ENCODE peak calls at places on chromosome 2, in ten cellular contexts. One of them, this sample, is unnamed.
A peak's percentile ranks its signal among the peaks of the same experiment; 100 is the strongest.

GRCh38 chr2:185284696-185285095 is 453.9 kb upstream of the FSIP2 start:
- DNase-seq in endothelial cell of umbilical vein: no peak
- DNase-seq in RWPE2: no peak
- DNase-seq in vagina: no peak
- DNase-seq in heart right ventricle: no peak
- DNase-seq in IMR-90: no peak
- DNase-seq in heart left ventricle: no peak
- DNase-seq in BJ: no peak
- DNase-seq in kidney: no peak
- DNase-seq in cardiac muscle cell: no peak
- DNase-seq in this sample: no peak

GRCh38 chr2:62999905-63000304 is 50.7 kb upstream of the OTX1 start:
- DNase-seq in endothelial cell of umbilical vein: no peak
- DNase-seq in RWPE2: peak; percentile 66
- DNase-seq in vagina: no peak
- DNase-seq in heart right ventricle: peak; percentile 42
- DNase-seq in IMR-90: no peak
- DNase-seq in heart left ventricle: no peak
- DNase-seq in BJ: no peak
- DNase-seq in kidney: peak; percentile 36
- DNase-seq in cardiac muscle cell: peak; percentile 42
- DNase-seq in this sample: no peak

GRCh38 chr2:28232267-28232666 is 160.4 kb upstream of the FOSL2 start:
- DNase-seq in endothelial cell of umbilical vein: no peak
- DNase-seq in RWPE2: no peak
- DNase-seq in vagina: no peak
- DNase-seq in heart right ventricle: no peak
- DNase-seq in IMR-90: no peak
- DNase-seq in heart left ventricle: no peak
- DNase-seq in BJ: no peak
- DNase-seq in kidney: no peak
- DNase-seq in cardiac muscle cell: peak; percentile 43
- DNase-seq in this sample: no peak

GRCh38 chr2:70643715-70644114 is 90.1 kb upstream of the TGFA start:
- DNase-seq in endothelial cell of umbilical vein: peak; percentile 7
- DNase-seq in RWPE2: no peak
- DNase-seq in vagina: no peak
- DNase-seq in heart right ventricle: no peak
- DNase-seq in IMR-90: no peak
- DNase-seq in heart left ventricle: no peak
- DNase-seq in BJ: no peak
- DNase-seq in kidney: no peak
- DNase-seq in cardiac muscle cell: peak; percentile 14
- DNase-seq in this sample: no peak

GRCh38 chr2:65420712-65421431 is 11.5 kb downstream of the SPRED2 start:
- DNase-seq in endothelial cell of umbilical vein: peak; percentile 82
- DNase-seq in RWPE2: no peak
- DNase-seq in vagina: no peak
- DNase-seq in heart right ventricle: no peak
- DNase-seq in IMR-90: peak; percentile 80
- DNase-seq in heart left ventricle: no peak
- DNase-seq in BJ: no peak
- DNase-seq in kidney: no peak
- DNase-seq in cardiac muscle cell: peak; percentile 60
- DNase-seq in this sample: peak; percentile 65

GRCh38 chr2:132255714-132256113 is 94.0 kb upstream of the ANKRD30BL start:
- DNase-seq in endothelial cell of umbilical vein: no peak
- DNase-seq in RWPE2: no peak
- DNase-seq in vagina: no peak
- DNase-seq in heart right ventricle: no peak
- DNase-seq in IMR-90: no peak
- DNase-seq in heart left ventricle: no peak
- DNase-seq in BJ: no peak
- DNase-seq in kidney: no peak
- DNase-seq in cardiac muscle cell: no peak
- DNase-seq in this sample: no peak

GRCh38 chr2:39737661-39738060 is 41.4 kb downstream of the THUMPD2 start:
- DNase-seq in endothelial cell of umbilical vein: no peak
- DNase-seq in RWPE2: no peak
- DNase-seq in vagina: no peak
- DNase-seq in heart right ventricle: no peak
- DNase-seq in IMR-90: peak; percentile 93
- DNase-seq in heart left ventricle: no peak
- DNase-seq in BJ: no peak
- DNase-seq in kidney: no peak
- DNase-seq in cardiac muscle cell: peak; percentile 88
- DNase-seq in this sample: peak; percentile 91

GRCh38 chr2:208222351-208222750 is 32.5 kb downstream of the IDH1 start:
- DNase-seq in endothelial cell of umbilical vein: no peak
- DNase-seq in RWPE2: no peak
- DNase-seq in vagina: no peak
- DNase-seq in heart right ventricle: no peak
- DNase-seq in IMR-90: peak; percentile 27
- DNase-seq in heart left ventricle: no peak
- DNase-seq in BJ: no peak
- DNase-seq in kidney: no peak
- DNase-seq in cardiac muscle cell: no peak
- DNase-seq in this sample: peak; percentile 51

DNA sequence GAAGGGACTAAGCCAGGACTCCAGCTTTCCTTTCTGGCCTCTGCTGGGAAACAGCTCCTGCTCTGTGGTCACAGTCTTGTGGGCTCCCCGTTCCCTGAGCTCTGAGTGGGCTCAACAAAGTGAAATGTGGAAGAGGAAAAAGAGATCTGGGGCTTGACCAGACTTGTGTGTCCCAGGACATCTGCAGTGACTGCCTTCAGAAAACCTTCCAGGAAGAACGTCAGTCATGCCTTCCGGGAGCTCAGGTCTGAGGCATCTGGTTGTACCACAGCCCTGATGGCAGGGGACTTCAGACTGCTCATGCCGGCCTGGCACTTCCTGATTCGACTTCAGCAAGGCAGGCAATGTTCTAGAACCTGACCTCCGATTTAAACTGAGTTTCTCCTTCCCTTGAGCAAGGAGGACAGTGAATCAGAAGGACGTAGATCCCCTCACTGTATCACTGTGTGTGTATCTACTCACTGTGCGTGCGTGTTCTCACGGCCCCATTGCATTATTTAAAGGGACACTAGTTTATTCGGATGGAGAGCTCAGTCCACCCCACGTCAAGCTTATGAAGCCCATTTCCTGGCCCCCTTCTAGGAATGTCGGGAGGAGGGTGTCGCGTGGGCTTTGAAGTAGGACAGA is 556 bp upstream of the FBLN7 start:
- DNase-seq in endothelial cell of umbilical vein: no peak
- DNase-seq in RWPE2: no peak
- DNase-seq in vagina: no peak
- DNase-seq in heart right ventricle: no peak
- DNase-seq in IMR-90: peak; percentile 37
- DNase-seq in heart left ventricle: peak; percentile 32
- DNase-seq in BJ: no peak
- DNase-seq in kidney: no peak
- DNase-seq in cardiac muscle cell: peak; percentile 27
- DNase-seq in this sample: no peak
- H3K4me3 ChIP-seq in endothelial cell of umbilical vein: peak overlapping the region; percentile 55
- H3K4me3 ChIP-seq in RWPE2: peak overlapping the region; percentile 42
- H3K4me3 ChIP-seq in vagina: peak overlapping the region; percentile 69
- H3K4me3 ChIP-seq in heart right ventricle: peak overlapping the region; percentile 75
- H3K4me3 ChIP-seq in IMR-90: peak overlapping the region; percentile 61
- H3K4me3 ChIP-seq in heart left ventricle: peak overlapping the region; percentile 67
- H3K4me3 ChIP-seq in BJ: peak overlapping the region; percentile 48
- H3K4me3 ChIP-seq in kidney: peak overlapping the region; percentile 44
- H3K4me3 ChIP-seq in cardiac muscle cell: peak overlapping the region; percentile 44
- H3K4me3 ChIP-seq in this sample: peak overlapping the region; percentile 53

GRCh38 chr2:99374747-99375146 is 37.6 kb downstream of the EIF5B start:
- DNase-seq in endothelial cell of umbilical vein: no peak
- DNase-seq in RWPE2: no peak
- DNase-seq in vagina: no peak
- DNase-seq in heart right ventricle: no peak
- DNase-seq in IMR-90: no peak
- DNase-seq in heart left ventricle: no peak
- DNase-seq in BJ: no peak
- DNase-seq in kidney: no peak
- DNase-seq in cardiac muscle cell: no peak
- DNase-seq in this sample: no peak

GRCh38 chr2:99382163-99382562 is 45.0 kb downstream of the EIF5B start:
- DNase-seq in endothelial cell of umbilical vein: no peak
- DNase-seq in RWPE2: no peak
- DNase-seq in vagina: no peak
- DNase-seq in heart right ventricle: no peak
- DNase-seq in IMR-90: no peak
- DNase-seq in heart left ventricle: no peak
- DNase-seq in BJ: no peak
- DNase-seq in kidney: no peak
- DNase-seq in cardiac muscle cell: no peak
- DNase-seq in this sample: no peak

GRCh38 chr2:99380376-99381010 is 43.3 kb downstream of the EIF5B start:
- DNase-seq in endothelial cell of umbilical vein: no peak
- DNase-seq in RWPE2: no peak
- DNase-seq in vagina: no peak
- DNase-seq in heart right ventricle: no peak
- DNase-seq in IMR-90: no peak
- DNase-seq in heart left ventricle: no peak
- DNase-seq in BJ: no peak
- DNase-seq in kidney: no peak
- DNase-seq in cardiac muscle cell: no peak
- DNase-seq in this sample: no peak

GRCh38 chr2:99376254-99376864 is 39.2 kb downstream of the EIF5B start:
- DNase-seq in endothelial cell of umbilical vein: no peak
- DNase-seq in RWPE2: no peak
- DNase-seq in vagina: no peak
- DNase-seq in heart right ventricle: no peak
- DNase-seq in IMR-90: no peak
- DNase-seq in heart left ventricle: no peak
- DNase-seq in BJ: no peak
- DNase-seq in kidney: no peak
- DNase-seq in cardiac muscle cell: no peak
- DNase-seq in this sample: no peak

DNA sequence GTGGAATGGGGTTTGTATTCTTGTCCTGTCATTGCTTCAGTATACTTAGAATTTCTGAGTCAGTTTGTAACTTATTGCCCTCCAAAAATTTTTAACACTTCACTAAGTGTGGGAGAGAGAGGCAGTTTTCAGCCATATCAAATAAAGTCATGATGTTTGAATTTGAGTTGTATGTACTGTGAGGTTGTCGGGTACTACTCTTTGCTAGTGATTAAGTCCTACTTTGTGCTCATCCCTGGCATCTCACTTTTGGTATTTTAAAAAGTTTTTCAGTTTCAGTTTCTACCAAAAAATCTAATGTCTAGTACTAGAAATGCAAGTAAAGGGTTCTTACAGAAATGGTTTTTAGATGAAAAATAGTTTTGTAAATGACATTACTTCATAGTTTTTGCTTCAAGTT is 40.7 kb downstream of the EIF5B start:
- DNase-seq in endothelial cell of umbilical vein: no peak
- DNase-seq in RWPE2: no peak
- DNase-seq in vagina: no peak
- DNase-seq in heart right ventricle: no peak
- DNase-seq in IMR-90: no peak
- DNase-seq in heart left ventricle: no peak
- DNase-seq in BJ: no peak
- DNase-seq in kidney: no peak
- DNase-seq in cardiac muscle cell: no peak
- DNase-seq in this sample: no peak
- H3K36me3 ChIP-seq in endothelial cell of umbilical vein: peaks cover 26% of the 10 kb centered on the region
- H3K36me3 ChIP-seq in RWPE2: peaks cover 95% of the 10 kb centered on the region
- H3K36me3 ChIP-seq in vagina: no peaks in the 10 kb centered on the region
- H3K36me3 ChIP-seq in heart right ventricle: peaks cover 97% of the 10 kb centered on the region
- H3K36me3 ChIP-seq in IMR-90: peaks cover 30% of the 10 kb centered on the region
- H3K36me3 ChIP-seq in heart left ventricle: peaks cover 97% of the 10 kb centered on the region
- H3K36me3 ChIP-seq in BJ: peaks cover 5% of the 10 kb centered on the region
- H3K36me3 ChIP-seq in kidney: peaks cover 9% of the 10 kb centered on the region
- H3K36me3 ChIP-seq in cardiac muscle cell: peaks cover 70% of the 10 kb centered on the region
- H3K36me3 ChIP-seq in this sample: peaks cover 38% of the 10 kb centered on the region

DNA sequence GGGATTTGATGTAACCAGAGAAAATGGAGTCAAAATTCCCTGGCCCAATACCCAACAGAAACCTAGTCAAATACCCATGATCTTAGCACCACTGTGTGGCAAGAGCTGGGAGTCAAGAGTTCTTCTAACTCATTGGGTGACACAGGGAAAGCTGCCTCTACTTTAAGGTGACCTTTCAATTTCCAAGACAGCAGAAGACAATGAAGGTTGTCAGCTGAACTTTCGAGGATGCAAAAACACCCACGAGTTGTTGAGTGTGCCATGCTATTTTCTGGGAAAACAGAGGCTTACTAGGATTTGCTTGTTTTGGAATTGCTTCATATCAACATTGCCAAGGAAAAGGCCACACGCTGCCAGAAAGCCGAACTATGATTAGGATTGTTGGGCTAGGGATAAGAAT is 61.6 kb upstream of the CYRIA start:
- DNase-seq in endothelial cell of umbilical vein: peak; percentile 56
- DNase-seq in RWPE2: no peak
- DNase-seq in vagina: no peak
- DNase-seq in heart right ventricle: no peak
- DNase-seq in IMR-90: peak; percentile 23
- DNase-seq in heart left ventricle: no peak
- DNase-seq in BJ: no peak
- DNase-seq in kidney: no peak
- DNase-seq in cardiac muscle cell: peak; percentile 38
- DNase-seq in this sample: peak; percentile 4
- TF ChIP-seq CTCF in endothelial cell of umbilical vein: peak; percentile 10
- TF ChIP-seq CTCF in RWPE2: no peak
- TF ChIP-seq CTCF in vagina: no peak
- TF ChIP-seq CTCF in heart right ventricle: peak; percentile 45
- TF ChIP-seq CTCF in IMR-90: peak; percentile 33
- TF ChIP-seq CTCF in heart left ventricle: peak; percentile 30
- TF ChIP-seq CTCF in BJ: no peak
- TF ChIP-seq CTCF in kidney: no peak
- TF ChIP-seq CTCF in cardiac muscle cell: peak; percentile 18
- TF ChIP-seq CTCF in this sample: peak; percentile 47

GRCh38 chr2:237979331-237979730 is 12.5 kb downstream of the UBE2F start:
- DNase-seq in endothelial cell of umbilical vein: no peak
- DNase-seq in RWPE2: no peak
- DNase-seq in vagina: no peak
- DNase-seq in heart right ventricle: no peak
- DNase-seq in IMR-90: no peak
- DNase-seq in heart left ventricle: no peak
- DNase-seq in BJ: no peak
- DNase-seq in kidney: no peak
- DNase-seq in cardiac muscle cell: no peak
- DNase-seq in this sample: no peak

GRCh38 chr2:237980751-237981150 is 13.9 kb downstream of the UBE2F start:
- DNase-seq in endothelial cell of umbilical vein: no peak
- DNase-seq in RWPE2: no peak
- DNase-seq in vagina: no peak
- DNase-seq in heart right ventricle: no peak
- DNase-seq in IMR-90: no peak
- DNase-seq in heart left ventricle: no peak
- DNase-seq in BJ: no peak
- DNase-seq in kidney: no peak
- DNase-seq in cardiac muscle cell: no peak
- DNase-seq in this sample: no peak

GRCh38 chr2:237982039-237982725 is 15.4 kb downstream of the UBE2F start:
- DNase-seq in endothelial cell of umbilical vein: no peak
- DNase-seq in RWPE2: no peak
- DNase-seq in vagina: no peak
- DNase-seq in heart right ventricle: peak; percentile 36
- DNase-seq in IMR-90: no peak
- DNase-seq in heart left ventricle: no peak
- DNase-seq in BJ: no peak
- DNase-seq in kidney: no peak
- DNase-seq in cardiac muscle cell: no peak
- DNase-seq in this sample: no peak

GRCh38 chr2:237978058-237978712 is 11.4 kb downstream of the UBE2F start:
- DNase-seq in endothelial cell of umbilical vein: no peak
- DNase-seq in RWPE2: no peak
- DNase-seq in vagina: no peak
- DNase-seq in heart right ventricle: peak; percentile 21
- DNase-seq in IMR-90: peak; percentile 30
- DNase-seq in heart left ventricle: no peak
- DNase-seq in BJ: no peak
- DNase-seq in kidney: no peak
- DNase-seq in cardiac muscle cell: peak; percentile 59
- DNase-seq in this sample: no peak

GRCh38 chr2:237980087-237980486 is 13.3 kb downstream of the UBE2F start:
- DNase-seq in endothelial cell of umbilical vein: peak; percentile 13
- DNase-seq in RWPE2: no peak
- DNase-seq in vagina: no peak
- DNase-seq in heart right ventricle: no peak
- DNase-seq in IMR-90: no peak
- DNase-seq in heart left ventricle: no peak
- DNase-seq in BJ: no peak
- DNase-seq in kidney: no peak
- DNase-seq in cardiac muscle cell: no peak
- DNase-seq in this sample: no peak
- H3K4me3 ChIP-seq in endothelial cell of umbilical vein: no peak overlapping the region
- H3K4me3 ChIP-seq in RWPE2: no peak overlapping the region
- H3K4me3 ChIP-seq in vagina: no peak overlapping the region
- H3K4me3 ChIP-seq in heart right ventricle: no peak overlapping the region
- H3K4me3 ChIP-seq in IMR-90: no peak overlapping the region
- H3K4me3 ChIP-seq in heart left ventricle: no peak overlapping the region
- H3K4me3 ChIP-seq in BJ: no peak overlapping the region
- H3K4me3 ChIP-seq in kidney: no peak overlapping the region
- H3K4me3 ChIP-seq in cardiac muscle cell: no peak overlapping the region
- H3K4me3 ChIP-seq in this sample: no peak overlapping the region